ENCODE peak calls at places on chromosomes 5 and 9, in nine cellular contexts. Q, X, D, O, P, J, M, Z and I are unnamed samples.

GRCh38 chr9:18976368-18977238 is 56.4 kb downstream of the SAXO1 start:
- DNase-seq in Q (no peak), X (no peak), D (no peak), O (no peak), P (no peak), J (no peak), M (peak), Z (no peak), I (peak)

GRCh38 chr9:83456226-83456625 is 82.0 kb downstream of the FRMD3 start:
- DNase-seq in Q (no peak), X (no peak), D (no peak), O (no peak), P (no peak), J (no peak), M (no peak), Z (no peak), I (no peak)

GRCh38 chr5:57166250-57166649 is 7.6 kb upstream of the GPBP1 start:
- DNase-seq in Q (no peak), X (no peak), D (no peak), O (no peak), P (no peak), J (no peak), M (peak), Z (no peak), I (no peak)

GRCh38 chr5:72543365-72543764 is 36.2 kb upstream of the ZNF366 start:
- DNase-seq in Q (no peak), X (no peak), D (no peak), O (no peak), P (no peak), J (no peak), M (peak), Z (no peak), I (peak)

GRCh38 chr9:116045083-116045482 is 108.5 kb upstream of the PAPPA start:
- DNase-seq in Q (no peak), X (no peak), D (no peak), O (no peak), P (no peak), J (no peak), M (no peak), Z (no peak), I (no peak)

GRCh38 chr5:107486489-107486888 is 184.2 kb downstream of the EFNA5 start:
- DNase-seq in Q (no peak), X (peak), D (no peak), O (peak), P (no peak), J (no peak), M (peak), Z (no peak), I (no peak)

GRCh38 chr5:9927521-9927997 is 297.4 kb upstream of the TAS2R1 start:
- DNase-seq in Q (no peak), X (no peak), D (no peak), O (no peak), P (no peak), J (no peak), M (no peak), Z (no peak), I (no peak)

GRCh38 chr9:13705913-13706312 is 426.4 kb upstream of the MPDZ start:
- DNase-seq in Q (no peak), X (no peak), D (no peak), O (no peak), P (no peak), J (no peak), M (no peak), Z (no peak), I (peak)

GRCh38 chr5:125659316-125660071 is 763.7 kb upstream of the GRAMD2B start:
- DNase-seq in Q (no peak), X (no peak), D (no peak), O (no peak), P (no peak), J (no peak), M (no peak), Z (no peak), I (no peak)

GRCh38 chr9:18256574-18256973 is 217.4 kb upstream of the ADAMTSL1 start:
- DNase-seq in Q (no peak), X (no peak), D (peak), O (no peak), P (no peak), J (no peak), M (no peak), Z (no peak), I (peak)

GRCh38 chr5:127871448-127872153 is 168.4 kb downstream of the CCDC192 start:
- DNase-seq in Q (no peak), X (no peak), D (no peak), O (no peak), P (no peak), J (no peak), M (no peak), Z (no peak), I (peak)

GRCh38 chr5:149829954-149830353 is 99.8 kb downstream of the PPARGC1B start:
- DNase-seq in Q (no peak), X (no peak), D (no peak), O (no peak), P (no peak), J (no peak), M (no peak), Z (no peak), I (no peak)

GRCh38 chr9:96856363-96857286 is 2.3 kb upstream of the ZNF782 start:
- DNase-seq in Q (peak), X (peak), D (peak), O (peak), P (peak), J (peak), M (peak), Z (peak), I (peak)

GRCh38 chr5:134174841-134175839 is 1.6 kb downstream of the SKP1 start:
- DNase-seq in Q (no peak), X (no peak), D (no peak), O (no peak), P (no peak), J (no peak), M (peak), Z (no peak), I (peak)

GRCh38 chr9:92094655-92095054 is 20.6 kb downstream of the SPTLC1 start:
- DNase-seq in Q (no peak), X (peak), D (no peak), O (peak), P (no peak), J (no peak), M (no peak), Z (no peak), I (no peak)

GRCh38 chr9:125405938-125406811 is 144.5 kb downstream of the GAPVD1 start:
- DNase-seq in Q (no peak), X (no peak), D (no peak), O (no peak), P (no peak), J (no peak), M (peak), Z (no peak), I (peak)

GRCh38 chr9:88738708-88739107 is 203.7 kb downstream of the NXNL2 start:
- DNase-seq in Q (no peak), X (no peak), D (no peak), O (no peak), P (no peak), J (no peak), M (no peak), Z (no peak), I (peak)

GRCh38 chr9:10248890-10249289 is 363.9 kb downstream of the PTPRD start:
- DNase-seq in Q (no peak), X (no peak), D (no peak), O (no peak), P (no peak), J (no peak), M (no peak), Z (no peak), I (no peak)

GRCh38 chr5:68932830-68933434 is 160.9 kb upstream of the SLC30A5 start:
- DNase-seq in Q (no peak), X (no peak), D (peak), O (peak), P (no peak), J (peak), M (no peak), Z (peak), I (no peak)

GRCh38 chr9:444528-444927 is 229.9 kb downstream of the DOCK8 start:
- DNase-seq in Q (no peak), X (no peak), D (no peak), O (peak), P (no peak), J (no peak), M (no peak), Z (no peak), I (no peak)

GRCh38 chr9:99478469-99479027 is 256.5 kb downstream of the SEC61B start:
- DNase-seq in Q (no peak), X (no peak), D (no peak), O (no peak), P (no peak), J (no peak), M (no peak), Z (no peak), I (no peak)

GRCh38 chr5:84437673-84438315 is 53.1 kb upstream of the EDIL3 start:
- DNase-seq in Q (no peak), X (no peak), D (no peak), O (no peak), P (no peak), J (no peak), M (peak), Z (no peak), I (peak)

GRCh38 chr5:135993894-135994514 is 34.8 kb upstream of the TGFBI start:
- DNase-seq in Q (no peak), X (no peak), D (no peak), O (no peak), P (no peak), J (no peak), M (peak), Z (no peak), I (peak)

GRCh38 chr9:116096046-116096445 is 57.5 kb upstream of the PAPPA start:
- DNase-seq in Q (no peak), X (no peak), D (no peak), O (no peak), P (no peak), J (no peak), M (peak), Z (no peak), I (no peak)

GRCh38 chr9:88488166-88488565 is 46.8 kb upstream of the NXNL2 start:
- DNase-seq in Q (no peak), X (no peak), D (no peak), O (no peak), P (no peak), J (no peak), M (no peak), Z (no peak), I (no peak)

GRCh38 chr5:27377626-27378025 is 339.2 kb upstream of the CDH9 start:
- DNase-seq in Q (no peak), X (no peak), D (no peak), O (no peak), P (no peak), J (no peak), M (no peak), Z (no peak), I (no peak)

GRCh38 chr5:84032404-84032803 is 311.7 kb upstream of the HAPLN1 start:
- DNase-seq in Q (no peak), X (no peak), D (no peak), O (no peak), P (no peak), J (no peak), M (peak), Z (no peak), I (peak)

GRCh38 chr9:114180701-114181582 is 25.6 kb downstream of the COL27A1 start:
- DNase-seq in Q (no peak), X (no peak), D (no peak), O (no peak), P (no peak), J (no peak), M (no peak), Z (no peak), I (peak)

GRCh38 chr5:133354323-133355161 is 257.8 kb downstream of the FSTL4 start:
- DNase-seq in Q (no peak), X (no peak), D (no peak), O (no peak), P (no peak), J (no peak), M (no peak), Z (no peak), I (no peak)

GRCh38 chr9:4934976-4935672 is 49.9 kb upstream of the JAK2 start:
- DNase-seq in Q (no peak), X (no peak), D (no peak), O (no peak), P (no peak), J (no peak), M (peak), Z (no peak), I (no peak)

GRCh38 chr9:13503599-13503998 is 224.1 kb upstream of the MPDZ start:
- DNase-seq in Q (no peak), X (no peak), D (no peak), O (no peak), P (no peak), J (no peak), M (no peak), Z (no peak), I (no peak)

GRCh38 chr9:89046832-89047231 is 55.6 kb downstream of the S1PR3 start:
- DNase-seq in Q (no peak), X (no peak), D (no peak), O (no peak), P (no peak), J (no peak), M (no peak), Z (no peak), I (peak)